ENCODE peak calls at places on chromosomes 12 and 14, in five cellular contexts. N is fibroblast of lung, M is astrocyte of the cerebellum, A is bronchial epithelial cell, J is fibroblast of the aortic adventitia. E is an unnamed sample.

GRCh38 chr14:77544571-77544970 is 46.0 kb upstream of the ISM2 start:
- DNase-seq in N (no peak), M (no peak), A (no peak), J (no peak), E (no peak)

GRCh38 chr12:43758728-43759563 is at the start of the genes IRAK4 and PUS7L:
- DNase-seq in N (peak; percentile 97), M (peak; percentile 94), A (peak; percentile 96), J (peak; percentile 97), E (peak; percentile 98)

GRCh38 chr14:37889087-37889486 is 293.7 kb downstream of the TTC6 start:
- DNase-seq in N (no peak), M (peak; percentile 32), A (no peak), J (no peak), E (no peak)

GRCh38 chr12:54134850-54135249 is 53.9 kb downstream of the SMUG1 start:
- DNase-seq in N (no peak), M (no peak), A (no peak), J (no peak), E (no peak)

GRCh38 chr12:59041241-59042121 is 121.2 kb upstream of the LRIG3 start:
- DNase-seq in N (peak; percentile 95), M (peak; percentile 75), A (peak; percentile 99), J (peak; percentile 95), E (peak; percentile 96)

GRCh38 chr12:98416845-98417244 is 98.5 kb upstream of the TMPO start:
- DNase-seq in N (peak; percentile 44), M (no peak), A (peak; percentile 30), J (peak; percentile 68), E (peak; percentile 79)

GRCh38 chr12:28742791-28743190 is 406.3 kb upstream of the FAR2 start:
- DNase-seq in N (no peak), M (no peak), A (peak; percentile 44), J (no peak), E (peak; percentile 41)

GRCh38 chr12:57341275-57341990 is 89.4 kb downstream of the R3HDM2 start:
- DNase-seq in N (no peak), M (no peak), A (peak; percentile 17), J (peak; percentile 24), E (peak; percentile 69)

GRCh38 chr14:74571901-74572828 is 39.9 kb downstream of the LTBP2 start:
- DNase-seq in N (peak; percentile 98), M (peak; percentile 95), A (peak; percentile 99), J (peak; percentile 99), E (peak; percentile 97)

GRCh38 chr12:24903305-24904088 is 45.4 kb downstream of the BCAT1 start:
- DNase-seq in N (peak; percentile 59), M (no peak), A (no peak), J (peak; percentile 46), E (peak; percentile 32)

GRCh38 chr12:44446181-44446580 is 429.9 kb downstream of the NELL2 start:
- DNase-seq in N (no peak), M (no peak), A (no peak), J (no peak), E (no peak)

GRCh38 chr14:68380304-68380840 is 412.5 kb downstream of the ZFP36L1 start:
- DNase-seq in N (no peak), M (no peak), A (no peak), J (no peak), E (no peak)

GRCh38 chr12:13173537-13173936 is 23.0 kb upstream of the EMP1 start:
- DNase-seq in N (peak; percentile 89), M (peak; percentile 81), A (peak; percentile 96), J (peak; percentile 92), E (peak; percentile 89)

GRCh38 chr12:89073027-89073398 is 279.3 kb downstream of the DUSP6 start:
- DNase-seq in N (peak; percentile 72), M (no peak), A (peak; percentile 87), J (peak; percentile 75), E (peak; percentile 43)

GRCh38 chr14:68682166-68683103 is 110.4 kb downstream of the ZFP36L1 start:
- DNase-seq in N (peak; percentile 97), M (peak; percentile 90), A (peak; percentile 82), J (peak; percentile 100), E (peak; percentile 99)

GRCh38 chr12:16611146-16611545 is 5.2 kb upstream of the LMO3 start:
- DNase-seq in N (no peak), M (no peak), A (peak; percentile 55), J (no peak), E (no peak)

GRCh38 chr12:130839770-130840355 is 813 bp upstream of the STX2 start:
- DNase-seq in N (no peak), M (no peak), A (no peak), J (no peak), E (no peak)

GRCh38 chr14:94175403-94176146 is 1.5 kb downstream of the PPP4R4 start:
- DNase-seq in N (no peak), M (no peak), A (no peak), J (no peak), E (no peak)

GRCh38 chr12:104687823-104688573 is 231.2 kb downstream of the CHST11 start:
- DNase-seq in N (no peak), M (no peak), A (no peak), J (no peak), E (no peak)

GRCh38 chr12:89960607-89961394 is 252.2 kb upstream of the ATP2B1 start:
- DNase-seq in N (peak; percentile 54), M (no peak), A (peak; percentile 89), J (peak; percentile 23), E (peak; percentile 26)

GRCh38 chr14:24232121-24232644 is at the start of gene NEDD8:
- DNase-seq in N (peak; percentile 96), M (peak; percentile 91), A (peak; percentile 97), J (peak; percentile 98), E (peak; percentile 97)

GRCh38 chr14:21098892-21099595 is 589 bp upstream of the ZNF219 start:
- DNase-seq in N (no peak), M (no peak), A (no peak), J (no peak), E (no peak)

GRCh38 chr14:97180304-97181200 is 383.4 kb downstream of the VRK1 start:
- DNase-seq in N (no peak), M (peak; percentile 19), A (peak; percentile 79), J (no peak), E (peak; percentile 3)

GRCh38 chr14:100246809-100247428 is 8.0 kb downstream of the YY1 start:
- DNase-seq in N (peak; percentile 43), M (no peak), A (peak; percentile 74), J (peak; percentile 37), E (peak; percentile 39)

GRCh38 chr14:58969951-58970751 is 218.3 kb upstream of the DAAM1 start:
- DNase-seq in N (no peak), M (no peak), A (no peak), J (peak; percentile 25), E (peak; percentile 65)
- H3K4me3 ChIP-seq in N (no peak overlapping the region), M (no peak overlapping the region), A (no peak overlapping the region), J (no peak overlapping the region), E (no peak overlapping the region)

GRCh38 chr14:61567838-61568571 is 127.3 kb upstream of the HIF1A start:
- DNase-seq in N (no peak), M (no peak), A (no peak), J (no peak), E (no peak)
- H3K4me3 ChIP-seq in N (no peak overlapping the region), M (no peak overlapping the region), A (no peak overlapping the region), J (no peak overlapping the region), E (no peak overlapping the region)

GRCh38 chr14:34220921-34221320 is 241.1 kb downstream of the SPTSSA start:
- DNase-seq in N (no peak), M (no peak), A (no peak), J (no peak), E (no peak)
- H3K4me3 ChIP-seq in N (no peak overlapping the region), M (no peak overlapping the region), A (no peak overlapping the region), J (no peak overlapping the region), E (no peak overlapping the region)

GRCh38 chr12:20148241-20148640 is 220.1 kb upstream of the PDE3A start:
- DNase-seq in N (no peak), M (no peak), A (no peak), J (no peak), E (no peak)

GRCh38 chr12:20154060-20154459 is 214.3 kb upstream of the PDE3A start:
- DNase-seq in N (peak; percentile 42), M (no peak), A (no peak), J (peak; percentile 28), E (peak; percentile 22)

GRCh38 chr12:20150835-20151234 is 217.5 kb upstream of the PDE3A start:
- DNase-seq in N (no peak), M (no peak), A (no peak), J (peak; percentile 3), E (peak; percentile 19)
- H3K4me3 ChIP-seq in N (no peak overlapping the region), M (no peak overlapping the region), A (no peak overlapping the region), J (no peak overlapping the region), E (no peak overlapping the region)

DNA sequence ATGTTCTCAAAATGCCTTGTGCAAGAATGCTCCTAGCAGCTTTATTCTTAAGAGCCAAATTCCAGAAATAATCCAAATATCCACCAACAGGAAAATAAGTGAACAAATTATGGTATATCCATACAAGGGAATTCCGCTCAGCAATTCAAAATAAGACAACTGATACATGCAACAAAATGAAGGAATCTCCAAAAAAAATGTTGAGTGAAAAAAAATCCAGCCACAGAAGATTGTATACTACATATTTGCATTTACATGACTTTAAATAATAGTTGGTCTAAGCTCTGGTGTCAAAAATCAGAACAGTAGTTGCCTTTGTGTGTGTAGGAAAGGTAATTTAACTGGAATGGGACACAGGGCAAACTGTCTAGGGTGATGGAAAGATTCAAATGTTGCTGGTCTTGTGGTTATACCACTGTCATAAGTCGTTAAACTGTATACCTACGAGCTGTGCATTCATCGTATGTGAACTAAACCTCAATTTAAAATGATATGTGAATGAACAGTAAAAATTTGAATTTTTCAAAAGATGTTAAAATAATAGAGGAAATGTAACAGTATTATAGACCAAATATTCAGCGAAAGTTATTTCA is 3.2 kb downstream of the CD69 start:
- DNase-seq in N (no peak), M (no peak), A (no peak), J (no peak), E (no peak)
- H3K4me3 ChIP-seq in N (no peak overlapping the region), M (no peak overlapping the region), A (no peak overlapping the region), J (no peak overlapping the region), E (no peak overlapping the region)

GRCh38 chr12:52210186-52210924 is 18.5 kb upstream of the KRT80 start:
- DNase-seq in N (peak; percentile 90), M (no peak), A (peak; percentile 97), J (peak; percentile 93), E (peak; percentile 93)
- H3K4me3 ChIP-seq in N (no peak overlapping the region), M (no peak overlapping the region), A (no peak overlapping the region), J (no peak overlapping the region), E (no peak overlapping the region)